ENCODE peak calls at places on chromosomes 16 and 17, in four cellular contexts. K is osteoblast, T is kidney, W is heart right ventricle. X is an unnamed sample.

GRCh38 chr17:79706931-79707382 is 23.8 kb upstream of the ENPP7 start:
- DNase-seq in K (peak; percentile 66), T (no peak), W (no peak), X (peak; percentile 65)

GRCh38 chr17:48997103-48997826 is at the start of gene IGF2BP1:
- DNase-seq in K (peak; percentile 90), T (no peak), W (no peak), X (peak; percentile 96)

GRCh38 chr17:82332669-82333278 is 792 bp downstream of the SECTM1 start:
- DNase-seq in K (peak; percentile 97), T (peak; percentile 81), W (no peak), X (no peak)

GRCh38 chr17:43552229-43552837 is 6.2 kb upstream of the ETV4 start:
- DNase-seq in K (no peak), T (no peak), W (no peak), X (no peak)

GRCh38 chr17:34692932-34693331 is 113.5 kb downstream of the TMEM132E start:
- DNase-seq in K (no peak), T (no peak), W (no peak), X (no peak)

GRCh38 chr16:68149596-68149995 is 64.4 kb downstream of the NFATC3 start:
- DNase-seq in K (no peak), T (no peak), W (no peak), X (no peak)

GRCh38 chr17:66461343-66461995 is 159.1 kb downstream of the PRKCA start:
- DNase-seq in K (no peak), T (no peak), W (no peak), X (no peak)

GRCh38 chr17:66764559-66764958 is 70.4 kb upstream of the CACNG5 start:
- DNase-seq in K (no peak), T (no peak), W (no peak), X (no peak)

GRCh38 chr16:68382296-68382718 is 66.0 kb downstream of the SMPD3 start:
- DNase-seq in K (peak; percentile 73), T (peak; percentile 60), W (no peak), X (peak; percentile 77)

GRCh38 chr17:40035162-40035559 is 19.0 kb downstream of the MED24 start:
- DNase-seq in K (peak; percentile 89), T (no peak), W (no peak), X (peak; percentile 96)

GRCh38 chr17:15340966-15341365 is 431 bp downstream of the TEKT3 start:
- DNase-seq in K (no peak), T (no peak), W (no peak), X (peak; percentile 73)

GRCh38 chr17:2076461-2076984 is 21.6 kb downstream of the HIC1 start:
- DNase-seq in K (peak; percentile 66), T (no peak), W (no peak), X (no peak)

GRCh38 chr17:58956997-58957724 is 149.5 kb downstream of the TRIM37 start:
- DNase-seq in K (peak; percentile 88), T (no peak), W (no peak), X (no peak)

GRCh38 chr17:27360507-27360906 is 66.6 kb downstream of the WSB1 start:
- DNase-seq in K (no peak), T (no peak), W (no peak), X (no peak)

GRCh38 chr17:80743181-80743771 is 198.6 kb downstream of the RPTOR start:
- DNase-seq in K (no peak), T (no peak), W (no peak), X (no peak)

GRCh38 chr16:68235882-68236803 is at the start of gene ESRP2:
- DNase-seq in K (peak; percentile 72), T (peak; percentile 96), W (no peak), X (peak; percentile 93)

GRCh38 chr17:79911430-79912399 is 72.5 kb upstream of the CBX4 start:
- DNase-seq in K (peak; percentile 67), T (peak; percentile 32), W (no peak), X (peak; percentile 44)

GRCh38 chr17:70535986-70536385 is 366.7 kb downstream of the KCNJ2 start:
- DNase-seq in K (no peak), T (no peak), W (no peak), X (no peak)

GRCh38 chr16:53434436-53435065 is at the start of gene RBL2:
- DNase-seq in K (peak; percentile 73), T (peak; percentile 95), W (peak; percentile 10), X (peak; percentile 93)

GRCh38 chr17:49156256-49156655 is 23.7 kb downstream of the B4GALNT2 start:
- DNase-seq in K (no peak), T (no peak), W (no peak), X (no peak)

GRCh38 chr16:70664325-70665112 is 18.2 kb downstream of the IL34 start:
- DNase-seq in K (peak; percentile 83), T (peak; percentile 79), W (no peak), X (peak; percentile 57)

GRCh38 chr16:73713301-73713700 is 583.3 kb upstream of the PSMD7 start:
- DNase-seq in K (no peak), T (no peak), W (no peak), X (no peak)

GRCh38 chr17:57349533-57350227 is 93.4 kb downstream of the MSI2 start:
- DNase-seq in K (no peak), T (no peak), W (no peak), X (no peak)

GRCh38 chr16:89408315-89408714 is 82.0 kb downstream of the ANKRD11 start:
- DNase-seq in K (no peak), T (peak; percentile 48), W (peak; percentile 36), X (no peak)

GRCh38 chr17:78143214-78144145 is 2.7 kb upstream of the C17orf99 start:
- DNase-seq in K (peak; percentile 32), T (no peak), W (no peak), X (peak; percentile 51)

GRCh38 chr17:78144146-78144719 is 2.0 kb upstream of the C17orf99 start:
- DNase-seq in K (peak; percentile 93), T (peak; percentile 94), W (peak; percentile 90), X (peak; percentile 54)

GRCh38 chr17:78140169-78141051 is 5.8 kb upstream of the C17orf99 start:
- DNase-seq in K (peak; percentile 92), T (peak; percentile 98), W (peak; percentile 81), X (peak; percentile 100)

GRCh38 chr17:78141437-78142112 is 4.6 kb upstream of the C17orf99 start:
- DNase-seq in K (peak; percentile 35), T (peak; percentile 84), W (no peak), X (peak; percentile 61)

GRCh38 chr17:78142113-78142861 is 3.9 kb upstream of the C17orf99 start:
- DNase-seq in K (peak; percentile 81), T (peak; percentile 92), W (no peak), X (peak; percentile 80)
- H3K27ac ChIP-seq in K (no peak overlapping the region), T (no peak overlapping the region), W (no peak overlapping the region), X (no peak overlapping the region)

GRCh38 chr16:55012362-55012761 is 81.7 kb downstream of the IRX5 start:
- DNase-seq in K (no peak), T (no peak), W (no peak), X (no peak)

GRCh38 chr16:55009581-55009980 is 78.9 kb downstream of the IRX5 start:
- DNase-seq in K (no peak), T (no peak), W (no peak), X (no peak)

GRCh38 chr16:55008836-55009510 is 78.3 kb downstream of the IRX5 start:
- DNase-seq in K (no peak), T (no peak), W (no peak), X (no peak)

GRCh38 chr16:55012793-55013192 is 82.1 kb downstream of the IRX5 start:
- DNase-seq in K (no peak), T (no peak), W (no peak), X (no peak)

DNA sequence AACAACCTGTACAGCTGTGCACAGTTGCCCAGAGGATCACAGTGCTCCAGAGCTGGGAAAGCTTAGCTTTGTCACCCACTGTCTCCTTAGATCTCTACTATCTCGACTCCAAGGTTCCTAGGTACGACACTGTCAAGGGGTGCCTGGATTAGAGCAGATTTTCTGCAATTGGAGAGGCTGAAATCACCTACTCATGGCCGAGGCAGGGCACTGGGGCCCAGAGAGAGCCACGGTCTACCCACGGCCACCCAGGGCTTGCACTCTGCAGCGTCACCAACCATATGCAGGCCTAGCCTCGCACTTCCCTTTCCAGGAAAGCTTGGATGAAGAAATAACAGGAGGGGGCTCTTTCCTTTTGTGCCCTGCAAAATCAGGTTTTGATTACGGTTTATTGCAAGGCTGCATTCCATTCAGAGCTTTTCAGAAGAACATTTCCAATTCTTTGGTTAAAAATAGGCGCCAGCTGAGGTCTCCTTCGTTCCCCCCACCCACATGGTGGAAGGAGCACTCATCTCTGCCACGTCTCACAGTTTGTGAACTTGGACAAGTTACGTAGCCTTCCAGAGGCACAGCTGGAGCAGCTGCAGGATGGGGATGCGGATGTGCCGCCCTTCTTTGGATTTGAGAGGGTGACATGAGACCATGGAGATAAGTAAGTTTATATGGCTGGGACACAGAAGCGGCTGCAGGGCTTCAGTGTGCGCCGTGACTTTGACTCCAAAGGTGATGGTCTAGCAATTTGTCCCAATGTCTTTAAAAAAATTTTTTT is 80.0 kb downstream of the IRX5 start:
- DNase-seq in K (no peak), T (no peak), W (no peak), X (no peak)
- TF ChIP-seq CTCF in K (no peak), T (no peak), W (no peak), X (no peak)

GRCh38 chr17:5183410-5183793 is 8.3 kb downstream of the ZNF594 start:
- DNase-seq in K (no peak), T (no peak), W (no peak), X (no peak)
- H3K9me3 ChIP-seq in K (peaks cover 63% of the 10 kb centered on the region), T (peaks cover 47% of the 10 kb centered on the region), W (peaks cover 86% of the 10 kb centered on the region), X (peaks cover 100% of the 10 kb centered on the region)

DNA sequence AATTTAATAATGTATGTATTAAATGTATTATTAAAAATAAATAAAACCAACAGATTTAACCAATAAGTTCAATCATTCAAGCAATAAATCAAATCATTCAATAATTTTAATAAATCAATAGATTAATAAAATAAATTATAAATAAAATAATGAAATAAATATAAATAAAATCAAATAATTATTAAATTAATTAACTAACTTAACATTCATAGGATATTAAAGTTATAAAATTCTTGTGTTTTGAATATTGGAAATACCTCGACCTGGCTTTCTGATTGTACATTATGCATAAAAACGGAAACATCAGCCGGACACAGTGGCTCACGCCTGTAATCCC is 182.2 kb downstream of the BANP start:
- DNase-seq in K (no peak), T (no peak), W (no peak), X (no peak)
- H3K27ac ChIP-seq in K (no peak overlapping the region), T (no peak overlapping the region), W (no peak overlapping the region), X (no peak overlapping the region)

GRCh38 chr17:71760062-71760720 is 360.6 kb upstream of the SOX9 start:
- DNase-seq in K (no peak), T (no peak), W (no peak), X (no peak)
- TF ChIP-seq CTCF in K (peak; percentile 22), T (no peak), W (no peak), X (peak; percentile 39)

DNA sequence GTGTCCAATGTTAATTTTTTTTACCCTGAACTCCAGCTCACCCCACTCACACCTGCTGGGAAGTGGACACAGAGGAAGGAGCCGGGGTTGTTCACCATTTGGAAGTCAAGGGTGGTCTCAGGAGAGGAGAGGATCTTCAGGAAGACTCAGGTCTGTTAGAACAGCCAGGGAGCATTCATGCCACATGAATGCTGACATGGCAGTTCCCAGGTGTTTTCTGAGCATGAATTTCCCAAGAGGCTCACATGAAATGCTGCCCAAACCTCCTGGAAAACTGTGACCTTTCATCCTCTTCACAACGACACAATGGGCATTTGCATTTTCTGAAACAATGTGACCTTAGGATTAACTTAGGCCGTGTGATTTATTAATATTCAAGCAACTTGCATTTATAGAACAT is 2409.2 kb downstream of the TP53TG3F start:
- DNase-seq in K (no peak), T (no peak), W (no peak), X (no peak)
- H3K9me3 ChIP-seq in K (no peaks in the 10 kb centered on the region), T (no peaks in the 10 kb centered on the region), W (peaks cover 7% of the 10 kb centered on the region), X (peaks cover 89% of the 10 kb centered on the region)